ENCODE peak calls at places on chromosomes 1 and 21, in seven cellular contexts. K is uterus, P is IMR-90, C is transverse colon, G is lower leg skin, A is A549, I is tibial nerve. Y is an unnamed sample.

GRCh38 chr21:36320421-36321324 is 676 bp downstream of the MORC3 start:
- DNase-seq in C (peak), K (peak), I (peak), P (peak), A (peak), G (peak), Y (peak)

GRCh38 chr1:160113407-160113806 is 2.2 kb upstream of the ATP1A2 start:
- DNase-seq in C (no peak), A (no peak), P (no peak), I (no peak), G (no peak), K (no peak), Y (no peak)

GRCh38 chr1:19068639-19069276 is 112.3 kb upstream of the IFFO2 start:
- DNase-seq in P (no peak), I (no peak), C (no peak), A (no peak), K (no peak), G (no peak), Y (no peak)

GRCh38 chr1:19737413-19737812 is 62.3 kb downstream of the TMCO4 start:
- DNase-seq in A (no peak), G (no peak), K (no peak), P (no peak), I (no peak), C (no peak), Y (peak)

GRCh38 chr21:25967566-25968438 is 202.8 kb downstream of the APP start:
- DNase-seq in A (no peak), C (no peak), K (no peak), G (no peak), P (no peak), I (no peak), Y (no peak)

GRCh38 chr1:101496109-101496508 is 259.3 kb downstream of the S1PR1 start:
- DNase-seq in C (no peak), A (no peak), G (no peak), K (no peak), I (no peak), P (no peak), Y (no peak)

GRCh38 chr1:109923131-109923945 is 12.7 kb downstream of the CSF1 start:
- DNase-seq in A (no peak), C (peak), K (no peak), G (no peak), I (no peak), P (no peak), Y (no peak)

GRCh38 chr1:87647436-87648177 is 318.9 kb downstream of the LMO4 start:
- DNase-seq in K (no peak), A (no peak), C (no peak), I (no peak), P (peak), G (no peak), Y (no peak)

GRCh38 chr1:24899581-24900485 is 30.2 kb downstream of the RUNX3 start:
- DNase-seq in A (no peak), C (peak), K (no peak), G (peak), I (no peak), P (no peak), Y (no peak)

GRCh38 chr1:109821831-109822745 is 58.4 kb upstream of the EPS8L3 start:
- DNase-seq in P (peak), I (no peak), K (no peak), G (peak), C (no peak), A (peak), Y (peak)

GRCh38 chr1:43267291-43267805 is 2.4 kb upstream of the TMEM125 start:
- DNase-seq in G (peak), K (no peak), A (no peak), I (no peak), P (peak), C (no peak), Y (no peak)

GRCh38 chr1:43530483-43531452 is at the start of gene PTPRF:
- DNase-seq in K (peak), C (peak), P (peak), A (peak), I (no peak), G (peak), Y (peak)

GRCh38 chr1:247103777-247104591 is at the start of gene ZNF669:
- DNase-seq in I (peak), C (peak), P (peak), K (peak), G (peak), A (peak), Y (peak)

GRCh38 chr21:26563977-26564503 is 9.0 kb downstream of the CYYR1 start:
- DNase-seq in A (no peak), C (no peak), I (no peak), K (no peak), P (no peak), G (no peak), Y (no peak)

GRCh38 chr1:218664385-218665170 is 319.4 kb downstream of the TGFB2 start:
- DNase-seq in I (no peak), K (no peak), C (no peak), A (peak), P (peak), G (no peak), Y (no peak)

GRCh38 chr1:183073320-183073719 is 50.1 kb downstream of the LAMC1 start:
- DNase-seq in P (no peak), C (no peak), I (no peak), A (no peak), G (no peak), K (no peak), Y (no peak)

GRCh38 chr21:37396855-37397254 is 30.3 kb downstream of the DYRK1A start:
- DNase-seq in I (no peak), G (no peak), C (no peak), K (no peak), P (no peak), A (no peak), Y (no peak)

GRCh38 chr21:29224006-29224405 is 74.7 kb upstream of the BACH1 start:
- DNase-seq in C (no peak), A (no peak), P (no peak), I (no peak), K (no peak), G (no peak), Y (no peak)

GRCh38 chr1:165434264-165434663 is 10.7 kb downstream of the RXRG start:
- DNase-seq in P (no peak), C (no peak), A (no peak), G (no peak), K (no peak), I (no peak), Y (no peak)

GRCh38 chr1:87834941-87835340 is 506.3 kb downstream of the LMO4 start:
- DNase-seq in C (no peak), G (no peak), K (no peak), A (no peak), P (no peak), I (no peak), Y (no peak)

GRCh38 chr1:18866846-18867245 is 7.4 kb upstream of the TAS1R2 start:
- DNase-seq in C (no peak), A (no peak), G (no peak), I (no peak), K (no peak), P (no peak), Y (no peak)

GRCh38 chr1:44557756-44558155 is 116.5 kb downstream of the TMEM53 start:
- DNase-seq in G (no peak), A (no peak), C (no peak), I (no peak), P (no peak), K (no peak), Y (no peak)

GRCh38 chr1:105686874-105687690 is 1369.4 kb upstream of the PRMT6 start:
- DNase-seq in K (no peak), C (no peak), P (no peak), G (peak), I (no peak), A (no peak), Y (no peak)

GRCh38 chr1:8751984-8752383 is 65.5 kb downstream of the RERE start:
- DNase-seq in G (no peak), K (no peak), P (no peak), I (no peak), A (no peak), C (no peak), Y (no peak)

GRCh38 chr1:30274176-30274936 is 449.0 kb downstream of the MATN1 start:
- DNase-seq in C (no peak), I (no peak), G (peak), K (no peak), P (no peak), A (no peak), Y (no peak)

GRCh38 chr1:17176306-17177061 is 28.4 kb upstream of the PADI1 start:
- DNase-seq in G (no peak), A (no peak), K (no peak), P (no peak), I (no peak), C (no peak), Y (no peak)

GRCh38 chr1:153352523-153352922 is 3.9 kb upstream of the PGLYRP4 start:
- DNase-seq in P (peak), G (peak), C (peak), I (no peak), K (peak), A (peak), Y (peak)

GRCh38 chr1:192639607-192640368 is 3.8 kb downstream of the RGS13 start:
- DNase-seq in P (peak), K (no peak), I (no peak), G (no peak), A (peak), C (no peak), Y (peak)

GRCh38 chr1:214476229-214476957 is 75.0 kb downstream of the PTPN14 start:
- DNase-seq in P (no peak), G (no peak), I (no peak), C (no peak), A (no peak), K (no peak), Y (no peak)

GRCh38 chr1:119367332-119368124 is 1.1 kb upstream of the HAO2 start:
- DNase-seq in K (no peak), C (no peak), A (peak), G (no peak), I (no peak), P (peak), Y (peak)

GRCh38 chr21:39840373-39841097 is 26.7 kb upstream of the PCP4 start:
- DNase-seq in I (no peak), P (no peak), G (no peak), A (no peak), K (no peak), C (no peak), Y (no peak)

GRCh38 chr1:24294228-24294672 is 24.9 kb upstream of the GRHL3 start:
- DNase-seq in C (peak), K (peak), A (peak), P (peak), G (peak), I (peak), Y (peak)

GRCh38 chr1:159311679-159312078 is 9.5 kb downstream of the FCER1A start:
- DNase-seq in K (no peak), A (no peak), P (no peak), C (no peak), I (no peak), G (no peak), Y (no peak)

GRCh38 chr1:47555841-47556616 is 118.2 kb downstream of the FOXD2 start:
- DNase-seq in I (no peak), G (no peak), C (no peak), K (no peak), A (no peak), P (no peak), Y (no peak)
- TF ChIP-seq POLR2A in I (no peak), G (no peak), C (no peak), K (no peak), A (no peak), P (no peak), Y (no peak)

DNA sequence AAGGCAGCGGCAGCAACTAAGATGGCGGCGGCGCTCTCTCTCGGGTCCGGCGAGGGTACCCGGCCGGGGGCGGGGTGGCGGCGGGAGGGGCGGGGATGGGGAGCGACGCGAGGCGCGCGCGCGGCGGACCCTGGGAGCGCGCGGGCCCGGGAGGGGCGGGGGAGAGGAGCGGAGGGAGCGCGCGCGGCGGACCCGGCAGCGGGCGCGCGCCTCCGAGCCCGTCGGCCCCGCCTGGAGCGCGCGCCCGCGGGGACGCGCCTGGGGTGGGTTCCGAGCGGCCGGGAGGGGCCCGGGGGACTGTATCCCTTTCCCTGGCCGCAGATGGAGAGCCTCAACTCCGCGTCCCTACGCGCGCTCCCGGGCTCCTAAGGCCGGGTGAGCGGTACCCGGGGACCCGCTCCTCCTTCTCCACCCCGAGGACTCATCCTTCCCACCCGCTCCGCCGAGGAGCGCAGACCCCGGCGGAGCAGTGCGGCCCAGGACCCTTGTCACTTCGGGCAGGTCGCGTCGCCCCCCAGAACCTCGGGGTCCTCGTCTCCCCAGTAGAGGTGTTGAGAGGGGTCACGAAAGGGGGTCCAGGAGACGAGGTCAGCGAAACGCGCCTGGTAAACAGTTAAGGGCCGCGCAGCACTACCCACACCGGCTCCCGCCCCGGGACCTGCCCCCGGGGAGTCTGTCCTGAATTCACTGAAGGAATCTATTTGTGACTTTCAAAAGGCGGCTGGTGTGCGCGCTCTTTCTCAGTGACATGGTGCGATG is at the start of gene CLSTN1:
- DNase-seq in K (peak), A (peak), P (peak), C (peak), I (peak), G (peak), Y (peak)
- TF ChIP-seq POLR2A in K (no peak), A (no peak), P (no peak), C (peak), I (peak), G (no peak), Y (no peak)

GRCh38 chr1:3778590-3779264 is 6.2 kb downstream of the SMIM1 start:
- DNase-seq in K (no peak), G (no peak), C (no peak), P (no peak), A (no peak), I (no peak), Y (no peak)
- TF ChIP-seq POLR2A in K (no peak), G (no peak), C (no peak), P (no peak), A (no peak), I (no peak), Y (no peak)

GRCh38 chr1:244802041-244802440 is 33.4 kb upstream of the COX20 start:
- DNase-seq in C (no peak), I (no peak), A (no peak), G (no peak), K (no peak), P (no peak), Y (no peak)
- TF ChIP-seq POLR2A in C (no peak), I (no peak), A (no peak), G (no peak), K (no peak), P (no peak), Y (no peak)

GRCh38 chr1:222643937-222644648 is 26.2 kb downstream of the MIA3 start:
- DNase-seq in I (peak), A (peak), P (peak), C (peak), G (peak), K (peak), Y (peak)
- TF ChIP-seq POLR2A in I (peak), A (peak), P (peak), C (peak), G (no peak), K (no peak), Y (peak)

GRCh38 chr1:150575072-150575489 is 4.3 kb downstream of the MCL1 start:
- DNase-seq in G (no peak), A (no peak), P (no peak), I (no peak), K (no peak), C (no peak), Y (no peak)

GRCh38 chr1:150576367-150576711 is 3.1 kb downstream of the MCL1 start:
- DNase-seq in C (no peak), G (no peak), A (no peak), P (no peak), K (no peak), I (no peak), Y (no peak)

GRCh38 chr1:150575518-150576366 is 3.7 kb downstream of the MCL1 start:
- DNase-seq in A (no peak), P (peak), G (no peak), I (no peak), K (no peak), C (no peak), Y (no peak)

GRCh38 chr1:150574260-150575071 is 4.9 kb downstream of the MCL1 start:
- DNase-seq in K (no peak), A (no peak), I (no peak), P (no peak), G (no peak), C (no peak), Y (no peak)

GRCh38 chr1:150572918-150573647 is 6.3 kb downstream of the MCL1 start:
- DNase-seq in K (no peak), I (no peak), C (no peak), P (no peak), A (no peak), G (no peak), Y (no peak)
- TF ChIP-seq POLR2A in K (no peak), I (no peak), C (peak), P (peak), A (no peak), G (no peak), Y (no peak)

DNA sequence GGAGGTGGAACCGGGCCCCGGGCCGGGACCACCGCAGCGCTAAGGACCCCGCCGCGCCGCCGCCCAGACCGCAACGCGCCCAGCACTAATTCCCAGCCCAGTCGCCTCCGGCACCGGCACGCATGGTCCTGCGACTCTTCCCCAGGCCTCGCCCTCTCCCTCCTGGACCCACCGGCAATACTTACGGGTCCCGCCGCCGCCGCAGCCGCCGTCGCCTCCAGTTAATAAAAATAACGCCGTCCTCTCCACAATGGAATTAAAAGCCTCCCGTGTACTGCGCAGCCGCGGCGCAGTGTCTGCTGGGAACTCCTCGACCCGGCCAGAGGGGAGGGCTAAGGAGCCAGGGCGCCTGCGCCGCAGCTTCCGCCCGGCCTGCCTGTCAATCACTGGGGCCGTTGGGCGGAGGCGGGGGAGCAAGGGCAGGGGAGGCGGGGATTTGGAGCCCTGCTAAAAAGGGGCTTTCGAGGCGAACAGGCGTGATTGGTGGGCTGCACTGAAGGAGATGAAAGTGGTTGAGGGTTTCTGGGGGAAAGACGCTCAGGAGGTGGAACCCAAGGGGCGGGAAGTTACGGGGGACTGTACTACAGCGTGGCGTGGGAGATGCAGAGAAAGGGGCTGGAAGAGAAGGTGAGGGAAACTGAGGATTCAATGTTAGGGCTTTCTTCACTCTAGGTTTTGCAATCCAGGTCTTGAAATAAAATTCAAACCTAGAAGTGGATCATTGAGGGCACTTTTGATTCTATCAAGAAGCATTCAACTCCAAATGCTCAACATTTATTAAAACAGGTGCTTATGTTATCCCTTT is at the start of gene ZNF281:
- DNase-seq in P (peak), K (peak), I (peak), A (peak), C (peak), G (peak), Y (peak)
- TF ChIP-seq POLR2A in P (peak), K (peak), I (peak), A (peak), C (peak), G (no peak), Y (peak)

Y was measured in H54.